ENCODE peak calls at places on chromosome 12, in six cellular contexts. One of them, this sample, is unnamed.

GRCh38 chr12:32546272-32546671 is 132.8 kb upstream of the DNM1L start:
- DNase-seq in H9: no peak
- DNase-seq in neuronal stem cell: no peak
- DNase-seq in mesendoderm: no peak
- DNase-seq in mesenchymal stem cell: no peak
- DNase-seq in IMR-90: no peak
- DNase-seq in this sample: no peak

GRCh38 chr12:101653503-101653902 is 43.9 kb upstream of the CHPT1 start:
- DNase-seq in IMR-90: no peak
- DNase-seq in mesenchymal stem cell: no peak
- DNase-seq in neuronal stem cell: no peak
- DNase-seq in mesendoderm: no peak
- DNase-seq in H9: no peak
- DNase-seq in this sample: no peak

GRCh38 chr12:19882418-19882817 is 443.1 kb downstream of the AEBP2 start:
- DNase-seq in mesenchymal stem cell: no peak
- DNase-seq in mesendoderm: no peak
- DNase-seq in H9: no peak
- DNase-seq in neuronal stem cell: no peak
- DNase-seq in IMR-90: no peak
- DNase-seq in this sample: no peak

GRCh38 chr12:14373202-14373601 is 7.7 kb downstream of the ATF7IP start:
- DNase-seq in mesenchymal stem cell: peak; percentile 76
- DNase-seq in H9: no peak
- DNase-seq in neuronal stem cell: no peak
- DNase-seq in IMR-90: peak; percentile 84
- DNase-seq in mesendoderm: no peak
- DNase-seq in this sample: no peak

GRCh38 chr12:132288516-132289188 is 40.7 kb downstream of the GALNT9 start:
- DNase-seq in mesendoderm: no peak
- DNase-seq in H9: no peak
- DNase-seq in neuronal stem cell: no peak
- DNase-seq in IMR-90: no peak
- DNase-seq in mesenchymal stem cell: no peak
- DNase-seq in this sample: no peak

GRCh38 chr12:28583771-28584261 is 393.6 kb downstream of the CCDC91 start:
- DNase-seq in neuronal stem cell: no peak
- DNase-seq in mesenchymal stem cell: peak; percentile 88
- DNase-seq in IMR-90: peak; percentile 34
- DNase-seq in mesendoderm: peak; percentile 4
- DNase-seq in H9: no peak
- DNase-seq in this sample: no peak

GRCh38 chr12:3933074-3933818 is 60.0 kb upstream of the PARP11 start:
- DNase-seq in neuronal stem cell: no peak
- DNase-seq in mesendoderm: no peak
- DNase-seq in mesenchymal stem cell: no peak
- DNase-seq in H9: no peak
- DNase-seq in IMR-90: no peak
- DNase-seq in this sample: no peak

GRCh38 chr12:132329036-132329738 is at the start of gene GALNT9:
- DNase-seq in mesendoderm: peak; percentile 31
- DNase-seq in H9: peak; percentile 72
- DNase-seq in mesenchymal stem cell: no peak
- DNase-seq in IMR-90: no peak
- DNase-seq in neuronal stem cell: peak; percentile 65
- DNase-seq in this sample: peak; percentile 86

GRCh38 chr12:94187351-94187750 is 39.0 kb downstream of the PLXNC1 start:
- DNase-seq in IMR-90: no peak
- DNase-seq in mesenchymal stem cell: no peak
- DNase-seq in H9: no peak
- DNase-seq in mesendoderm: no peak
- DNase-seq in neuronal stem cell: no peak
- DNase-seq in this sample: no peak

GRCh38 chr12:40325349-40325960 is 100.7 kb downstream of the LRRK2 start:
- DNase-seq in IMR-90: peak; percentile 4
- DNase-seq in mesendoderm: peak; percentile 75
- DNase-seq in neuronal stem cell: no peak
- DNase-seq in mesenchymal stem cell: peak; percentile 14
- DNase-seq in H9: peak; percentile 44
- DNase-seq in this sample: no peak

GRCh38 chr12:112219195-112219594 is 93.8 kb downstream of the TRAFD1 start:
- DNase-seq in mesenchymal stem cell: no peak
- DNase-seq in mesendoderm: peak; percentile 53
- DNase-seq in neuronal stem cell: no peak
- DNase-seq in IMR-90: no peak
- DNase-seq in H9: peak; percentile 62
- DNase-seq in this sample: no peak

DNA sequence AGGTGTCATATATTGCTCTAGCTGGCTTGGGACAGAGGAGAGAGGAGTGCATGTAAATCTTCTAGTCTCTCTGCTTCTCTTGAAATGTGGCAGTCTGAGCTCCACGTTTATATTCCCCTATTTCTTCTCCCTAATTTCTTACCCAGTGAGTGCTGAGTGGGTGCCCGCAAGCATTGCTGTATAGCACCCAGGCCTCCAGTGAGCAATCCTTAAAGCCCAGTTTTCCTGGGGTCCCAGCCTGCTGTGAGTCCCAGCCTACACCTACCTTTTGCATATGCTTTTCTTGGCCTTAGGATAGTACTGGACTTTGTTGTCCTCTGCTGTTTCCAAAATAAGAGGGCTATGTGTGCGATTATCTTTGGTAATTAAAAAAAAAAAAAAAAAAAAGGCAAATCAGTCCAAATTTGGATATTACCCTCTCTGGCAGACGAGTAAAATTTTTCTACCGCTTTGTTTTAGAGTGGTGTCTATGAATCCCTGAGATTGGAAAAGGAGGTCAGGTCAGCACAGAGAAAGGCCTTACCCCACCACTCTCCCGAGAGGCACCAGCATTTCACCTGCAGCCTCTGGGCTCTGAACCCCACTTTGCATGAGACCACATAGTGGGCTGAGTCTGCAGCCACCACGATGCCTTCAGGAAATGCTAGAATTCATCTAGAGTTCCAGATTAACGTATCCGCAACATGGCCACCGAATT is 1.1 kb downstream of the MGST1 start:
- DNase-seq in H9: no peak
- DNase-seq in neuronal stem cell: no peak
- DNase-seq in mesendoderm: peak; percentile 22
- DNase-seq in IMR-90: peak; percentile 19
- DNase-seq in mesenchymal stem cell: peak; percentile 39
- DNase-seq in this sample: no peak
- H4K8ac ChIP-seq in H9: no peak overlapping the region
- H4K8ac ChIP-seq in neuronal stem cell: no peak overlapping the region
- H4K8ac ChIP-seq in mesendoderm: no peak overlapping the region
- H4K8ac ChIP-seq in IMR-90: peak overlapping the region; percentile 88
- H4K8ac ChIP-seq in mesenchymal stem cell: peak overlapping the region; percentile 93
- H4K8ac ChIP-seq in this sample: no peak overlapping the region

GRCh38 chr12:1858456-1858855 is 38.1 kb downstream of the LRTM2 start:
- DNase-seq in H9: peak; percentile 24
- DNase-seq in mesenchymal stem cell: no peak
- DNase-seq in neuronal stem cell: no peak
- DNase-seq in IMR-90: no peak
- DNase-seq in mesendoderm: no peak
- DNase-seq in this sample: no peak
- H2BK15ac ChIP-seq in H9: no peak overlapping the region
- H2BK15ac ChIP-seq in mesenchymal stem cell: no peak overlapping the region
- H2BK15ac ChIP-seq in neuronal stem cell: no peak overlapping the region
- H2BK15ac ChIP-seq in IMR-90: no peak overlapping the region
- H2BK15ac ChIP-seq in mesendoderm: no peak overlapping the region
- H2BK15ac ChIP-seq in this sample: no peak overlapping the region

GRCh38 chr12:1605129-1606020 is 11.0 kb upstream of the FBXL14 start:
- DNase-seq in H9: peak; percentile 74
- DNase-seq in mesenchymal stem cell: peak; percentile 90
- DNase-seq in mesendoderm: peak; percentile 87
- DNase-seq in IMR-90: peak; percentile 86
- DNase-seq in neuronal stem cell: peak; percentile 62
- DNase-seq in this sample: peak; percentile 69
- H4K8ac ChIP-seq in H9: no peak overlapping the region
- H4K8ac ChIP-seq in mesenchymal stem cell: peak overlapping the region; percentile 51
- H4K8ac ChIP-seq in mesendoderm: no peak overlapping the region
- H4K8ac ChIP-seq in IMR-90: peak overlapping the region; percentile 73
- H4K8ac ChIP-seq in neuronal stem cell: no peak overlapping the region
- H4K8ac ChIP-seq in this sample: no peak overlapping the region

GRCh38 chr12:69556383-69556782 is 28.9 kb upstream of the CCT2 start:
- DNase-seq in mesendoderm: no peak
- DNase-seq in mesenchymal stem cell: no peak
- DNase-seq in neuronal stem cell: no peak
- DNase-seq in IMR-90: no peak
- DNase-seq in H9: no peak
- DNase-seq in this sample: no peak

GRCh38 chr12:69550951-69551350 is 34.3 kb upstream of the CCT2 start:
- DNase-seq in mesenchymal stem cell: no peak
- DNase-seq in mesendoderm: no peak
- DNase-seq in neuronal stem cell: no peak
- DNase-seq in H9: no peak
- DNase-seq in IMR-90: no peak
- DNase-seq in this sample: no peak

GRCh38 chr12:69553626-69554248 is 31.5 kb upstream of the CCT2 start:
- DNase-seq in mesendoderm: no peak
- DNase-seq in H9: no peak
- DNase-seq in IMR-90: peak; percentile 72
- DNase-seq in mesenchymal stem cell: peak; percentile 78
- DNase-seq in neuronal stem cell: no peak
- DNase-seq in this sample: no peak

GRCh38 chr12:69555461-69555860 is 29.8 kb upstream of the CCT2 start:
- DNase-seq in neuronal stem cell: no peak
- DNase-seq in H9: no peak
- DNase-seq in mesenchymal stem cell: peak; percentile 98
- DNase-seq in mesendoderm: no peak
- DNase-seq in IMR-90: peak; percentile 98
- DNase-seq in this sample: no peak
- H2BK15ac ChIP-seq in neuronal stem cell: no peak overlapping the region
- H2BK15ac ChIP-seq in H9: no peak overlapping the region
- H2BK15ac ChIP-seq in mesenchymal stem cell: no peak overlapping the region
- H2BK15ac ChIP-seq in mesendoderm: no peak overlapping the region
- H2BK15ac ChIP-seq in IMR-90: no peak overlapping the region
- H2BK15ac ChIP-seq in this sample: no peak overlapping the region

DNA sequence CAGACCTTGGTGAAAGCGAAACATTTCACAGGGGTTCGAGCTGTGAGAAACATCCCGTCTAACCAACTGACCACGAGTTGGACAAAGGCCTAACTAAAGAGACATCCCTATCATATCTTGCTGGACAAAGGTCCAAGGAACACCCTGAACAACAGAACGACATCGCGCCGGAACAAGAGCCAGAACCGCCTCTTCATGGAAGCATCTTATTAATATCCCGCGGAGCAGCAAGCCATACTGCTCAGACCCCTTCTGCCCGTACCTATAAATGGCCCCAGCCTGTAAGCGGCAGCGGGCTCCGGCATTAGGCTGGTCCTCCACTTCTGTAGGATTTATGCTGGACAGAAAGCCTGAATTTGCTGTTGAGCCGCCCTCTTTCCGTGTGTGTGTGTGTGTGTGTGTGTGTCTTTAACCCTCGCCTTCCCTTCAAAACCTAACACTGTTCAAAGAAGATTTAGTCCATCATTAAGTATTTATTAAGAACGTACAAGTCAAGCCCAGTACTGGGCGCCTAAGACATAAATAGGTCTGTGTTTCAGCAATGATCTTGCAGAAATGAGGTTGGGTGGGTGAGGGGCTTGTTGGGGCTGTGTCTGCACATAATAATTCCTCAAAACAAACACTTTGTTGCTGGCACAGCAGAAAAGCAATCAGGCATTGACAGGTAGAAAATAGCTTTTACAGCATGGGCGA is 1.9 kb downstream of the SLC6A15 start:
- DNase-seq in mesendoderm: peak; percentile 59
- DNase-seq in H9: peak; percentile 32
- DNase-seq in neuronal stem cell: no peak
- DNase-seq in IMR-90: no peak
- DNase-seq in mesenchymal stem cell: peak; percentile 73
- DNase-seq in this sample: no peak
- H4K8ac ChIP-seq in mesendoderm: no peak overlapping the region
- H4K8ac ChIP-seq in H9: no peak overlapping the region
- H4K8ac ChIP-seq in neuronal stem cell: no peak overlapping the region
- H4K8ac ChIP-seq in IMR-90: no peak overlapping the region
- H4K8ac ChIP-seq in mesenchymal stem cell: no peak overlapping the region
- H4K8ac ChIP-seq in this sample: no peak overlapping the region

DNA sequence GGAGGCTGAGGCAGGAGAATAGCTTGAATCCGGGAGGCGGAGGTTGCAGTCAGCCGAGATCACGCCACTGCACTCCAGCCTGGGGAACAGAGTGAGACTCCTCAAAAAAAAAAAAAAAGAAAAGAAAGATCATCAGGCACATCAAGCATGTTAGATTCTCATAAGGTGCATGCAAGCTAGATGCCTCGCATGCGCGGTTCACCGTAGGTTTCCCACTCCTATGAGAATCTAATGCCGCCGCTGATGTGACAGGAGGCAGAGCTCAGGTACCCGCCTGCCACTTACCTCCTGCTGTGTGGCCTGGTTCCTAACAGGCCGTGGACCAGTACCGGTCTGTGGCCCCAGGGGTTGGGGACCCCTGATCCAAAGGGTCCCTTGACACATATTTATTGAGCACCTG is 7.0 kb downstream of the ACVR1B start:
- DNase-seq in mesendoderm: no peak
- DNase-seq in neuronal stem cell: no peak
- DNase-seq in IMR-90: no peak
- DNase-seq in mesenchymal stem cell: no peak
- DNase-seq in H9: no peak
- DNase-seq in this sample: no peak
- H2BK15ac ChIP-seq in mesendoderm: no peak overlapping the region
- H2BK15ac ChIP-seq in neuronal stem cell: no peak overlapping the region
- H2BK15ac ChIP-seq in IMR-90: no peak overlapping the region
- H2BK15ac ChIP-seq in mesenchymal stem cell: no peak overlapping the region
- H2BK15ac ChIP-seq in H9: no peak overlapping the region
- H2BK15ac ChIP-seq in this sample: no peak overlapping the region

GRCh38 chr12:53505086-53505485 is 2.2 kb downstream of the NPFF start:
- DNase-seq in mesendoderm: no peak
- DNase-seq in IMR-90: peak; percentile 49
- DNase-seq in mesenchymal stem cell: no peak
- DNase-seq in neuronal stem cell: no peak
- DNase-seq in H9: no peak
- DNase-seq in this sample: no peak
- H4K8ac ChIP-seq in mesendoderm: no peak overlapping the region
- H4K8ac ChIP-seq in IMR-90: no peak overlapping the region
- H4K8ac ChIP-seq in mesenchymal stem cell: no peak overlapping the region
- H4K8ac ChIP-seq in neuronal stem cell: no peak overlapping the region
- H4K8ac ChIP-seq in H9: no peak overlapping the region
- H4K8ac ChIP-seq in this sample: no peak overlapping the region

GRCh38 chr12:65566776-65567175 is 257.5 kb upstream of the HMGA2 start:
- DNase-seq in IMR-90: peak; percentile 45
- DNase-seq in mesenchymal stem cell: peak; percentile 37
- DNase-seq in neuronal stem cell: no peak
- DNase-seq in H9: no peak
- DNase-seq in mesendoderm: no peak
- DNase-seq in this sample: no peak
- H2BK15ac ChIP-seq in IMR-90: no peak overlapping the region
- H2BK15ac ChIP-seq in mesenchymal stem cell: no peak overlapping the region
- H2BK15ac ChIP-seq in neuronal stem cell: no peak overlapping the region
- H2BK15ac ChIP-seq in H9: no peak overlapping the region
- H2BK15ac ChIP-seq in mesendoderm: no peak overlapping the region
- H2BK15ac ChIP-seq in this sample: no peak overlapping the region